ENCODE peak calls at places on chromosomes 6 and 20, in four cellular contexts. Z is HTR-8/SVneo, G is GM04504, O is anterior cingulate cortex. E is an unnamed sample.

GRCh38 chr6:11810039-11810541 is 31.5 kb upstream of the ADTRP start:
- DNase-seq in G (peak), O (peak), Z (peak), E (peak)

GRCh38 chr20:54662064-54662463 is 186.7 kb downstream of the DOK5 start:
- DNase-seq in Z (no peak), O (no peak), G (no peak), E (no peak)

GRCh38 chr20:59137532-59137931 is 26.1 kb upstream of the ZNF831 start:
- DNase-seq in O (no peak), Z (no peak), G (no peak), E (no peak)

GRCh38 chr20:33947709-33948295 is 45.9 kb upstream of the RALY start:
- DNase-seq in O (no peak), G (no peak), Z (peak), E (peak)

GRCh38 chr6:31697555-31697954 is 5.6 kb downstream of the ABHD16A start:
- DNase-seq in O (no peak), G (no peak), Z (no peak), E (no peak)

GRCh38 chr6:13400772-13401171 is 72.4 kb upstream of the TBC1D7 start:
- DNase-seq in G (no peak), Z (no peak), O (no peak), E (no peak)

GRCh38 chr6:97437087-97437486 is 154.1 kb upstream of the MMS22L start:
- DNase-seq in G (no peak), O (no peak), Z (peak), E (peak)

GRCh38 chr6:168834188-168834587 is 393.2 kb downstream of the SMOC2 start:
- DNase-seq in O (no peak), G (no peak), Z (no peak), E (no peak)

GRCh38 chr6:48036316-48036715 is 74.7 kb downstream of the PTCHD4 start:
- DNase-seq in O (no peak), Z (no peak), G (peak), E (no peak)

GRCh38 chr6:106735136-106735535 is 105.8 kb downstream of the QRSL1 start:
- DNase-seq in G (no peak), O (no peak), Z (no peak), E (no peak)

GRCh38 chr20:542777-543368 is 717 bp downstream of the CSNK2A1 start:
- DNase-seq in G (no peak), Z (peak), O (no peak), E (peak)

GRCh38 chr6:100886078-100886477 is 4.9 kb upstream of the ASCC3 start:
- DNase-seq in G (no peak), Z (peak), O (no peak), E (no peak)

GRCh38 chr6:130026859-130027258 is 8.5 kb downstream of the L3MBTL3 start:
- DNase-seq in O (no peak), Z (no peak), G (no peak), E (no peak)

GRCh38 chr20:20207872-20208271 is 155.5 kb downstream of the CFAP61 start:
- DNase-seq in O (no peak), Z (no peak), G (no peak), E (no peak)

GRCh38 chr20:37741055-37741454 is 47.2 kb downstream of the CTNNBL1 start:
- DNase-seq in G (no peak), O (no peak), Z (no peak), E (no peak)

GRCh38 chr6:118187568-118188164 is 280.6 kb downstream of the SLC35F1 start:
- DNase-seq in G (peak), O (no peak), Z (no peak), E (no peak)

GRCh38 chr20:32385541-32385940 is 27.4 kb downstream of the ASXL1 start:
- DNase-seq in Z (no peak), G (no peak), O (no peak), E (no peak)

GRCh38 chr20:6525447-6526303 is 241.8 kb upstream of the BMP2 start:
- DNase-seq in G (no peak), Z (no peak), O (no peak), E (no peak)

GRCh38 chr6:33578164-33578563 is 1.9 kb downstream of the BAK1 start:
- DNase-seq in O (no peak), G (no peak), Z (no peak), E (no peak)

GRCh38 chr6:78605909-78606446 is 261.4 kb upstream of the IRAK1BP1 start:
- DNase-seq in G (peak), O (no peak), Z (no peak), E (no peak)

GRCh38 chr6:108002365-108003221 is 44.6 kb upstream of the SEC63 start:
- DNase-seq in Z (peak), O (peak), G (no peak), E (peak)